ENCODE peak calls at places on chromosomes 7 and 10, in seven cellular contexts. K, D, A, R, J, V and Y are unnamed samples. For H3K27me3, the result is how much of the 10 kb centered on the place peaks cover.

GRCh38 chr7:25752967-25753791 is 398.8 kb upstream of the NFE2L3 start:
- DNase-seq in K (peak), D (no peak), A (peak), R (peak), J (no peak), V (no peak), Y (no peak)

GRCh38 chr10:43437141-43437860 is 390 bp downstream of the ZNF487 start:
- DNase-seq in K (no peak), D (peak), A (no peak), R (no peak), J (no peak), V (no peak), Y (no peak)

GRCh38 chr10:50464004-50464409 is 159.7 kb downstream of the SGMS1 start:
- DNase-seq in K (no peak), D (no peak), A (no peak), R (peak), J (no peak), V (no peak), Y (no peak)

GRCh38 chr10:25820496-25821415 is 113.3 kb upstream of the MYO3A start:
- DNase-seq in K (no peak), D (no peak), A (no peak), R (no peak), J (no peak), V (no peak), Y (no peak)

GRCh38 chr7:155847821-155848435 is 35.7 kb upstream of the SHH start:
- DNase-seq in K (no peak), D (no peak), A (no peak), R (no peak), J (no peak), V (no peak), Y (no peak)

GRCh38 chr10:124087672-124088634 is 5.4 kb downstream of the CHST15 start:
- DNase-seq in K (peak), D (no peak), A (no peak), R (peak), J (no peak), V (no peak), Y (no peak)

GRCh38 chr10:88120075-88120474 is 256.6 kb downstream of the PTEN start:
- DNase-seq in K (no peak), D (no peak), A (no peak), R (peak), J (no peak), V (no peak), Y (no peak)

GRCh38 chr7:44201813-44202212 is 1.0 kb downstream of the YKT6 start:
- DNase-seq in K (no peak), D (peak), A (no peak), R (no peak), J (no peak), V (no peak), Y (no peak)

GRCh38 chr10:18557960-18558359 is 93.4 kb downstream of the NSUN6 start:
- DNase-seq in K (no peak), D (no peak), A (no peak), R (no peak), J (no peak), V (no peak), Y (no peak)

GRCh38 chr10:69405221-69405620 is 11.5 kb downstream of the TACR2 start:
- DNase-seq in K (no peak), D (peak), A (no peak), R (no peak), J (no peak), V (no peak), Y (no peak)

GRCh38 chr10:45505336-45505735 is 131.3 kb downstream of the ALOX5 start:
- DNase-seq in K (no peak), D (no peak), A (no peak), R (no peak), J (no peak), V (no peak), Y (no peak)

GRCh38 chr10:106559442-106559841 is 605.1 kb downstream of the SORCS1 start:
- DNase-seq in K (no peak), D (peak), A (no peak), R (no peak), J (no peak), V (no peak), Y (peak)

GRCh38 chr7:151178831-151179230 is 8.2 kb downstream of the ASB10 start:
- DNase-seq in K (no peak), D (no peak), A (no peak), R (no peak), J (no peak), V (no peak), Y (no peak)

GRCh38 chr10:31622993-31623392 is 304.0 kb downstream of the ZEB1 start:
- DNase-seq in K (no peak), D (peak), A (no peak), R (no peak), J (no peak), V (no peak), Y (peak)

GRCh38 chr10:74825371-74826141 is 844 bp upstream of the KAT6B start:
- DNase-seq in K (no peak), D (peak), A (no peak), R (peak), J (no peak), V (peak), Y (peak)

GRCh38 chr7:111735661-111736323 is 173.5 kb upstream of the IMMP2L start:
- DNase-seq in K (peak), D (peak), A (peak), R (no peak), J (no peak), V (peak), Y (peak)

GRCh38 chr10:117431160-117431559 is 55.9 kb upstream of the PDZD8 start:
- DNase-seq in K (peak), D (peak), A (no peak), R (no peak), J (no peak), V (no peak), Y (peak)

GRCh38 chr10:71708301-71708703 is 11.3 kb downstream of the C10orf105 start:
- DNase-seq in K (peak), D (peak), A (peak), R (peak), J (no peak), V (peak), Y (peak)

GRCh38 chr10:14254368-14254767 is 76.4 kb downstream of the FRMD4A start:
- DNase-seq in K (no peak), D (no peak), A (no peak), R (no peak), J (no peak), V (no peak), Y (peak)

GRCh38 chr7:73704640-73705550 is 14.6 kb downstream of the STX1A start:
- DNase-seq in K (peak), D (no peak), A (no peak), R (peak), J (no peak), V (no peak), Y (no peak)

GRCh38 chr7:133391220-133391619 is 138.3 kb downstream of the EXOC4 start:
- DNase-seq in K (peak), D (no peak), A (no peak), R (no peak), J (no peak), V (no peak), Y (no peak)

GRCh38 chr10:50275650-50276235 is 24.4 kb upstream of the ASAH2 start:
- DNase-seq in K (peak), D (peak), A (peak), R (peak), J (no peak), V (no peak), Y (peak)

GRCh38 chr10:76086571-76087260 is 655.3 kb downstream of the LRMDA start:
- DNase-seq in K (no peak), D (peak), A (peak), R (no peak), J (no peak), V (no peak), Y (peak)

GRCh38 chr7:12995912-12996469 is 308.6 kb downstream of the ARL4A start:
- DNase-seq in K (no peak), D (no peak), A (no peak), R (no peak), J (no peak), V (no peak), Y (no peak)

GRCh38 chr10:15200626-15201025 is 32.1 kb upstream of the NMT2 start:
- DNase-seq in K (no peak), D (peak), A (no peak), R (no peak), J (no peak), V (no peak), Y (no peak)

GRCh38 chr10:48658243-48658888 is 26.3 kb upstream of the WDFY4 start:
- DNase-seq in K (peak), D (peak), A (peak), R (peak), J (peak), V (peak), Y (peak)

GRCh38 chr10:132609211-132609610 is 71.6 kb downstream of the INPP5A start:
- DNase-seq in K (no peak), D (no peak), A (no peak), R (no peak), J (no peak), V (no peak), Y (no peak)

GRCh38 chr7:103989200-103989784 is at the start of gene RELN:
- DNase-seq in K (no peak), D (peak), A (peak), R (peak), J (no peak), V (no peak), Y (peak)

GRCh38 chr10:110414563-110415309 is 83.0 kb upstream of the DUSP5 start:
- DNase-seq in K (no peak), D (peak), A (no peak), R (no peak), J (peak), V (peak), Y (no peak)

GRCh38 chr7:122311280-122311679 is 6.7 kb upstream of the FEZF1 start:
- DNase-seq in K (no peak), D (no peak), A (peak), R (no peak), J (no peak), V (no peak), Y (no peak)
- H3K27me3 ChIP-seq in K (under half), D (half or more), A (under half), R (under half), J (half or more), V (under half), Y (under half)

DNA sequence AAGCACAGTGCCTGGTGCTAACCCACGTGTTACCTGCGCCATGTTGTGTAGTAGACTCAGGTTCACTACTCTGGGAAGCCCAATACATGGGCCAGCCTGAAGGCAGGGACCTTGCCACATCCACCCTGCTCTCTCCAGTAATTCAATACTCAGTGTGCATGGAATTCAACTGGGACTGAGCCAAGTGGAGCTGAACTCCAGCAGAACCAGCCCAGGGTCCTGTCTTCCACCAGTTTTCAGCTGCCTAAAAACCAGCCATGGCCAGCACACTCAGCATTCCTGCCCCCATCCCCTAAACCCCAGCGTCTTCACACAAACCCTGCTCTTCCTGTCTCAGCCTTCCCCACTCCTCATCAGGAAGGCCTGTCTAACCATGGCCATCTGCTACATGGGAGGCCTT is 15.4 kb downstream of the FGF8 start:
- DNase-seq in K (no peak), D (no peak), A (no peak), R (no peak), J (no peak), V (no peak), Y (no peak)
- H3K27me3 ChIP-seq in K (under half), D (under half), A (under half), R (under half), J (half or more), V (under half), Y (under half)

DNA sequence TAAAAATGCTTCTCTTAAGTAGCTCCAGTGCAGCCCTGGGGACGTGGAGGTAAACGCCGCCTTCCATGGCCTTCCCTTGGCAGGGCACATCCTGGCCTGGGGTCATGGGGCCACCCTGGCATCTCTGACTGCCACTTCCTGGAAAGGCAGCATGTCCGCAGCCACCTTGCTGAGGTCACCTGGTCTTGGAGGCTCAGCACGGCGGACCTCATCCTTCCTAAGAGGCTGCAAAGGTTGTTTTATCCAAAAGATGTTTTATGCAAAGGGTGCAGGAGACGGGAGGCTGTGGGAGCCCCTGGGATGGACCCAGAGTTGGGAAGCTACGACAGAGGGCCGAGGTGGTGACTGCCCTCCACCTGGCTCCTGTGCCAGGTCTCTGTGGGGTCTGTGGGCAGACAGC is 106.0 kb downstream of the TCERG1L start:
- DNase-seq in K (no peak), D (no peak), A (peak), R (no peak), J (no peak), V (no peak), Y (no peak)
- H3K27me3 ChIP-seq in K (under half), D (under half), A (under half), R (under half), J (under half), V (under half), Y (under half)

DNA sequence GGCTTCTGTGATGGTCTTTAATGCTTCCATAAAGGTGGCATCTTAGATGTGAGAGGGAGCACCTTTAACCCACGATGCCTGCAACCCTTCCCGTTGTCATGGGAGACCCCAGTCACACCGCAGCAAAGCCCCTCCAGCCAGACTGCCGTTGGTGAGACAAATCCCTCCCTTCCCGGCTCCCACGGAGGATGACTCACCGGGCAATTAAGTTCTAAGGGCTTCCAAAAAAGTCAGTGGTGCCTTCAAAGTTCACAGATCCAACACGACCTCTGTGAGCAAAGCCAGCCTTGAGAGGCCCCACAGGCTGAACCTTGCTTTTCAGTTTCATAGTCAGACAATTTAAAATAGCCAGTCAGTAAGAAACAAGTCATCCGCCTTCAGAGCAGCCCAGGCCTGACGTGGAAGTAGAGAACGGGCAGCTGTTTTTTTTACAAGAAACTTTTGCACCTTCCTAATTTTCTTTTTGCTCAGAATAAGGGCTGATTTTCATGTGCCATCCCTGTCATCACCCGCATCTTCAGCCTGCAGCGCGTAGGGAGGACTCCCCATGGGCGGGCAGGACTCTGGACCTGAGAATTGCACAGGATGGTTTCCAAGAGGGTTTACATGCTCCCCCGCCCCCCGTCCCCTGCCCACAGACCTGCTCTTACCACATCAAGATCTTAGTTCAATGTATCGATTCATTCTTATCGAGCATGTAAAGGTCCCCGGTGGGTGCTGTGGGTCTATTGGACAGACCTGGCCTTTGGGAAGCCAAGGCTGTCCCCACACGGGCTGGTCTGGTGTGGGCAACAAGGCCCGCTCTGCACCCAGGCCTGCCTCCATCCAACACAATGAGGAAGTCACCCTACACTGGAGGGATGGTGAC is 333.9 kb downstream of the DNAJB6 start:
- DNase-seq in K (no peak), D (no peak), A (peak), R (no peak), J (no peak), V (no peak), Y (peak)
- H3K27me3 ChIP-seq in K (under half), D (under half), A (under half), R (under half), J (under half), V (under half), Y (under half)